ENCODE peak calls at places on chromosomes 2 and 18, in seven cellular contexts. N is NCI-H774, F is WTC11, M is Peyer's patch, B is skeletal muscle cell, P is neural crest cell, H is uterus. I is an unnamed sample.

GRCh38 chr2:120852200-120852815 is 116.6 kb downstream of the GLI2 start:
- DNase-seq in N (no peak), P (no peak), B (no peak), H (no peak), F (no peak), M (peak), I (no peak)

GRCh38 chr2:157170299-157170698 is 87.2 kb upstream of the GALNT5 start:
- DNase-seq in N (no peak), F (no peak), H (no peak), M (no peak), P (no peak), B (peak), I (no peak)

GRCh38 chr2:105926960-105927678 is 182.4 kb downstream of the NCK2 start:
- DNase-seq in B (no peak), H (no peak), F (no peak), M (no peak), P (no peak), N (no peak), I (no peak)

GRCh38 chr2:173079968-173080860 is 4.6 kb downstream of the MAP3K20 start:
- DNase-seq in B (peak), F (no peak), P (no peak), N (no peak), H (no peak), M (no peak), I (no peak)

GRCh38 chr2:161121622-161122021 is 38.6 kb upstream of the TANK start:
- DNase-seq in B (no peak), H (no peak), N (no peak), M (no peak), F (no peak), P (no peak), I (no peak)

GRCh38 chr18:74742573-74742972 is 144.9 kb downstream of the ZNF407 start:
- DNase-seq in H (no peak), F (no peak), N (no peak), M (no peak), P (no peak), B (no peak), I (no peak)

GRCh38 chr2:226337941-226338605 is 461.5 kb downstream of the IRS1 start:
- DNase-seq in H (no peak), M (no peak), P (no peak), F (no peak), B (no peak), N (no peak), I (no peak)

GRCh38 chr2:5365871-5366461 is 326.2 kb upstream of the SOX11 start:
- DNase-seq in M (no peak), F (peak), P (peak), N (peak), B (peak), H (no peak), I (peak)

GRCh38 chr2:200507179-200507578 is 2.7 kb downstream of the KCTD18 start:
- DNase-seq in N (no peak), F (no peak), M (no peak), P (no peak), B (no peak), H (no peak), I (no peak)

GRCh38 chr2:37287966-37288365 is 36.7 kb downstream of the PRKD3 start:
- DNase-seq in F (no peak), P (no peak), B (no peak), N (no peak), M (no peak), H (no peak), I (no peak)

GRCh38 chr18:13915973-13916372 is 637 bp upstream of the MC2R start:
- DNase-seq in M (no peak), F (no peak), N (no peak), B (no peak), H (no peak), P (no peak), I (no peak)

GRCh38 chr2:30346475-30347169 is 100.4 kb upstream of the LCLAT1 start:
- DNase-seq in N (no peak), H (peak), P (no peak), F (peak), M (no peak), B (no peak), I (no peak)

GRCh38 chr2:157497603-157498314 is 53.9 kb upstream of the CYTIP start:
- DNase-seq in P (no peak), B (no peak), M (no peak), F (no peak), N (peak), H (no peak), I (no peak)

GRCh38 chr2:878245-878930 is 72.3 kb upstream of the SNTG2 start:
- DNase-seq in H (no peak), B (no peak), N (no peak), M (no peak), P (no peak), F (no peak), I (no peak)

GRCh38 chr2:42903821-42904575 is 111.6 kb upstream of the HAAO start:
- DNase-seq in M (no peak), N (peak), H (no peak), B (no peak), F (no peak), P (no peak), I (no peak)

GRCh38 chr2:230814616-230815015 is 50.1 kb upstream of the ITM2C start:
- DNase-seq in M (no peak), H (no peak), N (no peak), P (no peak), B (no peak), F (no peak), I (no peak)

GRCh38 chr18:22175326-22175725 is 5.9 kb downstream of the GATA6 start:
- DNase-seq in M (no peak), F (no peak), N (no peak), P (no peak), B (no peak), H (no peak), I (no peak)